ENCODE peak calls at places on chromosome 10, in ten cellular contexts. C, L, Z, N, E, X, T, Q, B and S are unnamed samples. For H3K4me1, the result is how much of the 10 kb centered on the place peaks cover.

GRCh38 chr10:53930648-53931047 is 870.4 kb downstream of the PCDH15 start:
- DNase-seq in Q (no peak), N (no peak), C (no peak), L (no peak), Z (no peak), T (no peak), X (no peak), B (no peak), E (no peak), S (no peak)

GRCh38 chr10:75431180-75432111 is at the start of gene LRMDA:
- DNase-seq in N (peak), B (no peak), C (peak), T (peak), Q (no peak), L (peak), E (peak), X (peak), Z (peak), S (no peak)

GRCh38 chr10:14624600-14624999 is 150.1 kb downstream of the FAM107B start:
- DNase-seq in L (no peak), Z (no peak), C (no peak), N (no peak), B (no peak), T (no peak), Q (no peak), X (no peak), E (no peak), S (no peak)

GRCh38 chr10:34407227-34407626 is 407.9 kb downstream of the PARD3 start:
- DNase-seq in C (no peak), B (peak), Z (peak), N (no peak), E (no peak), T (no peak), X (no peak), Q (no peak), L (no peak), S (peak)

GRCh38 chr10:82558208-82558607 is 683.2 kb downstream of the NRG3 start:
- DNase-seq in Q (no peak), X (no peak), T (no peak), C (no peak), L (no peak), N (no peak), Z (no peak), B (no peak), E (no peak), S (peak)

GRCh38 chr10:26216949-26217395 is 398 bp downstream of the GAD2 start:
- DNase-seq in L (no peak), C (no peak), N (no peak), E (no peak), T (no peak), Z (no peak), X (no peak), Q (no peak), B (no peak), S (no peak)

GRCh38 chr10:129800-130199 is 5.5 kb upstream of the ZMYND11 start:
- DNase-seq in X (no peak), N (no peak), C (no peak), E (no peak), L (no peak), B (no peak), T (no peak), Q (no peak), Z (no peak), S (no peak)

GRCh38 chr10:78578929-78579328 is 489.8 kb upstream of the ZMIZ1 start:
- DNase-seq in E (peak), Q (no peak), L (no peak), C (no peak), X (no peak), B (peak), T (peak), Z (no peak), N (no peak), S (no peak)

GRCh38 chr10:26737730-26738129 is 40.2 kb downstream of the PDSS1 start:
- DNase-seq in Q (no peak), C (no peak), N (no peak), Z (no peak), T (no peak), B (peak), X (peak), E (no peak), L (no peak), S (no peak)

GRCh38 chr10:28733245-28733644 is 55.9 kb downstream of the BAMBI start:
- DNase-seq in Z (no peak), B (no peak), E (no peak), L (no peak), C (no peak), N (no peak), T (no peak), X (no peak), Q (no peak), S (no peak)

GRCh38 chr10:63385254-63385653 is 80.5 kb downstream of the JMJD1C start:
- DNase-seq in T (no peak), L (no peak), B (no peak), C (no peak), E (no peak), Z (no peak), X (no peak), Q (no peak), N (no peak), S (no peak)

GRCh38 chr10:117360994-117361667 is 14.1 kb downstream of the PDZD8 start:
- DNase-seq in T (no peak), C (no peak), Z (no peak), X (no peak), Q (no peak), N (no peak), L (no peak), E (peak), B (peak), S (no peak)

DNA sequence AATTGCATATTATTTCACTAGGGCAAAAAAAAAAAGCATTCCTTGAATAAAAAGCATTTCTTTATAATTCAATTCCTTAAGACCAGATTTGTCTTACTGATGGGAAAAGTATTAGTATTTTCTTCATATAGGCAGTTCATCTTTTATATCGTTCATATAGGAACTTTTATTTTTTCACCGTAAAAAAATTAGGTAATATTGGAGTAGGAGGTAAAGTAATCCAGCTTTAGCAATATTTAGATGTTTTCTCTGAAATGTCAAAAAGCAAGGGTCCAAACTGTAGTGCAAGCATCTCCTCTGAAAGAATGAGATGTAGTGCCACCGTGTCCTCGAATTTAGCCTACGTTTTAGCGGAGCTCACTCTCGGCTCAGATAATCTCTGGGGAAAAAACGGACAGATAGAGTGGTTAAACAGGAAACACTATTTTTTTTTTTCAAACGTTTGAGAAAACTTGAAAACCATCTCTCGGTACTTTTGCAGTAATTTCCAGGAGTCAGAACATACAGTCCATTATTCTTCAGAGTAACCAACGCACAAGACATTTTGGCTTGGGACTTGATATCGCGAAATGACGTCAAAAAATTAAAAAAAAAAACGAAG is 5.4 kb upstream of the SPAG6 start:
- DNase-seq in Q (no peak), Z (no peak), B (no peak), L (no peak), T (no peak), E (peak), N (no peak), X (no peak), C (no peak), S (no peak)
- H3K4me1 ChIP-seq in Q (under half), Z (under half), B (under half), L (under half), T (under half), E (under half), N (under half), X (under half), C (under half), S (under half)

DNA sequence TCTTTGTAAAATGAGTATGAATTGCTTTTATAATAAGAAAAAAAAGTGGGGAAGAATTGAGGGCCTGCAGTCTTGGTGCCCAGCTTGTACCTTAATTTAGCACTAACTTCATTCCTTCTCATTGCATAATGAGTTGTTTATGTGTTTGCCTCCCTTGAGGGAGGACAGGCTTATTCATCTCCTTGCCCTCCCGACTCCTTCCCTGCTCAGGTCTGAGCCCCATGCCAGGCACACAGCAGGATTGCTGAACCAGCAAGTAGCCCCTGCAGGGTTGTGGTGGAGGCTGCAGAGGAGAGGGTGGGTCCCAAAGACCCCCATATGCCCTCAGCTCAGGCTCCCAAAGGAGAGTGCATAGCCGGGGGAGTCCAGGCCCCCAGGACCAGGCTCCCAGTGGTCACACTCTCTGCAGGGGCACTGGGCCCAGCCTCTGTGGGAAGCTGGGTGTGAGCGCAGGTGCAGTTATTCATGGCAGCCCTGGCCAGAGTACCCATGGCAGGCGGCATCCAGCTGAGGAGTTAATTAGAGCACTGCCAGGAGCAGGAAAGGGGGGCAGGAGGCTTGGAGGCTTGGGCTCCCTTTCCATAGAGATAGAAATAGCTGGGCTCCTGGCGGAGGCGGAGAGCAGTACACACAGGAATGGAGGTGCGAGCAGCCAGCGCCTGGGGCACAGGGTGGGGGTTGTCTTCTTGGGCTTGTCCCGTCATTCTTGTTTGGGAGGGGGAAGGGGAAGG is 28.2 kb upstream of the GOLGA7B start:
- DNase-seq in L (no peak), X (no peak), C (no peak), E (no peak), Z (no peak), N (no peak), T (no peak), Q (no peak), B (no peak), S (no peak)
- TF ChIP-seq CTCF in L (no peak), X (no peak), C (no peak), E (no peak), Z (no peak), N (no peak), T (no peak), Q (no peak), B (no peak), S (no peak)

DNA sequence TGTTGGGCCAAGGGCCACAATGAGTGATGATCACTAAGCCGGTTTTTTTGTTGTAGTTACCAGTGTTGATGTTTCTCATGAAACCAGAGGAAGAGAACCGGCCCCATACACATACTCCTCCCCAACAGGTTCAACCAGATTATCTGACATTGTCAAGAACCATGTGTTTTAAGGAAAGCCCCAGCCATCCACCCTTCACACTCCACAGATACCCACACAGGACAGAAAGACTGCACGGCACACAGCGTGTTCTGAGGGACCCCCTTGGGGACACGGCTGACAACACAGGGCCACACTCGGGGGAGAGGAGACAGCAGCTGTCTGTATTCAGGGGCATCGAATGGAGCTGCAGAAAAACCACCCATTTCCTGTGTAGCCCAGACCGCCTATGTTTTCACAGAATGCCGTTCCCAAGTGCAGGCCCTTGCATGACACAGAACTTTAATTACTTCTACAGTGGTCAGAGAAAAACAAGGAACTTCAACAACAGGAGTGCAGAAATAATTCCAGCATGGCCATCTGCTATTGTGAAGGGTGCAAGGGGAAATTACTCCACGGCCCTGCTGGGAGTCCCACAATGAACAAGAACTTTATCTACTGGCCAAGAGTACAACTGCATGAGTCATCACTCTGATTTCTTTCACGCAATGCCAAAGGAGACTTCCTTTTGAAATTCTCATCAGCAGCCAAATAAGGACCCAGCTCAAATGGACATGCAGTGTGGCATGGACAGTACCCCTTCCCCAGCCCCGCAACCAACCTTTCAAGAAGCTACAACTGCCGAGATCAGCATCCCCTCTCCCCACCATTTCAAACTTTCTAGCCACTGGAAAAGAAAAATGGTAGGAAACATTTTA is 2.3 kb downstream of the KLF6 start:
- DNase-seq in Z (peak), E (peak), B (peak), C (peak), T (peak), X (peak), N (peak), L (no peak), Q (peak), S (peak)
- H3K4me1 ChIP-seq in Z (under half), E (under half), B (under half), C (under half), T (under half), X (under half), N (under half), L (half or more), Q (half or more), S (half or more)

DNA sequence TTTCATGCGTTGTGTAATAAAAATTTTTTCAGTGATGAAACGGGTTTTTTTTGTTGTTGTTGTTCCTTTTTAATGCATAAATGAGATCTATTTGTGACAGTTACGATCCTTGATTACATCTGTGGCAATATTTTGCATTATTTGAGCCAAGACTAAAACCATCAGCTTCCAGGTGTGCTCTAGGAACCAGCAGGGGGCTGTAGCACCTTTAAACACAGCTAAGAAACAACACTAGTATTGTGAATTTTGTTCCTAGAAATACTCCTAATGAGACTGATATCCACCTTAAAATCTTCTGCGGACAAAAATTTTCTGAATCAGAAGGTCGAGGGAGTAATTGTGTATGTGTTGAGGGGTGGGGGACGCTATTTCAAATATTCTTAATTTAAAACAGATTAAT is 52.6 kb downstream of the FGFBP3 start:
- DNase-seq in N (no peak), Q (no peak), X (peak), Z (no peak), L (no peak), C (no peak), T (no peak), B (no peak), E (peak), S (no peak)
- TF ChIP-seq CTCF in N (no peak), Q (peak), X (peak), Z (peak), L (peak), C (no peak), T (no peak), B (no peak), E (peak), S (no peak)